ENCODE peak calls at places on chromosomes 13 and 19, in five cellular contexts. X, F, L, C and B are unnamed samples. For H3K36me3 and H3K4me1, the result is how much of the 10 kb centered on the place peaks cover.

GRCh38 chr19:9818734-9819589 is at the start of gene FBXL12:
- DNase-seq in X (peak), F (peak), L (peak), C (peak), B (peak)

GRCh38 chr19:4738734-4739133 is 15.1 kb upstream of the DPP9 start:
- DNase-seq in X (no peak), F (no peak), L (no peak), C (no peak), B (no peak)

GRCh38 chr13:111228262-111229144 is 91.9 kb upstream of the TEX29 start:
- DNase-seq in X (peak), F (no peak), L (no peak), C (no peak), B (no peak)

GRCh38 chr13:72399351-72399750 is 328.1 kb downstream of the MZT1 start:
- DNase-seq in X (no peak), F (no peak), L (no peak), C (no peak), B (no peak)

GRCh38 chr19:43457809-43458208 is 7.6 kb downstream of the LYPD3 start:
- DNase-seq in X (no peak), F (peak), L (no peak), C (no peak), B (no peak)

GRCh38 chr13:29948791-29949190 is 98.4 kb upstream of the UBL3 start:
- DNase-seq in X (no peak), F (no peak), L (no peak), C (no peak), B (no peak)

GRCh38 chr13:85405316-85405897 is 393.8 kb downstream of the SLITRK6 start:
- DNase-seq in X (no peak), F (no peak), L (no peak), C (no peak), B (no peak)

GRCh38 chr19:28652790-28653189 is 560.2 kb downstream of the UQCRFS1 start:
- DNase-seq in X (no peak), F (no peak), L (no peak), C (no peak), B (no peak)

GRCh38 chr19:49475995-49476880 is 2.2 kb downstream of the FLT3LG start:
- DNase-seq in X (peak), F (peak), L (no peak), C (peak), B (peak)

GRCh38 chr13:43546260-43546659 is 240.5 kb downstream of the ENOX1 start:
- DNase-seq in X (peak), F (peak), L (no peak), C (no peak), B (no peak)

GRCh38 chr13:110213461-110214074 is 93.4 kb downstream of the COL4A1 start:
- DNase-seq in X (no peak), F (no peak), L (no peak), C (no peak), B (no peak)

GRCh38 chr13:19597523-19597922 is 35.9 kb upstream of the MPHOSPH8 start:
- DNase-seq in X (peak), F (no peak), L (no peak), C (no peak), B (no peak)

GRCh38 chr13:75771818-75772217 is 135.7 kb downstream of the LMO7 start:
- DNase-seq in X (peak), F (no peak), L (peak), C (no peak), B (no peak)

GRCh38 chr13:99033814-99034213 is 56.0 kb upstream of the DOCK9 start:
- DNase-seq in X (peak), F (peak), L (no peak), C (peak), B (peak)

GRCh38 chr19:18393836-18394235 is 3.6 kb downstream of the LRRC25 start:
- DNase-seq in X (no peak), F (no peak), L (no peak), C (no peak), B (no peak)

GRCh38 chr13:80873589-80873988 is 532.7 kb upstream of the SPRY2 start:
- DNase-seq in X (no peak), F (no peak), L (no peak), C (no peak), B (no peak)

GRCh38 chr13:38763446-38764381 is 76.8 kb downstream of the FREM2 start:
- DNase-seq in X (peak), F (peak), L (no peak), C (peak), B (peak)

GRCh38 chr19:1992759-1993260 is 22.7 kb downstream of the BTBD2 start:
- DNase-seq in X (no peak), F (peak), L (no peak), C (peak), B (peak)

GRCh38 chr13:70995338-70995737 is 871.7 kb downstream of the DACH1 start:
- DNase-seq in X (no peak), F (no peak), L (no peak), C (no peak), B (no peak)

GRCh38 chr19:3057275-3057714 is 5.0 kb downstream of the TLE5 start:
- DNase-seq in X (peak), F (no peak), L (no peak), C (peak), B (no peak)

GRCh38 chr19:2478324-2478755 is 2.4 kb downstream of the GADD45B start:
- DNase-seq in X (peak), F (peak), L (no peak), C (peak), B (peak)

GRCh38 chr13:28597641-28598040 is 61.3 kb upstream of the POMP start:
- DNase-seq in X (peak), F (no peak), L (no peak), C (peak), B (no peak)

GRCh38 chr13:110023729-110024645 is 237.6 kb upstream of the IRS2 start:
- DNase-seq in X (peak), F (peak), L (no peak), C (peak), B (no peak)

GRCh38 chr19:34269968-34270621 is 15.7 kb downstream of the GARRE1 start:
- DNase-seq in X (peak), F (no peak), L (no peak), C (peak), B (peak)

GRCh38 chr19:2415281-2415972 is 12.0 kb downstream of the TIMM13 start:
- DNase-seq in X (no peak), F (no peak), L (no peak), C (no peak), B (no peak)

GRCh38 chr13:52695856-52696255 is 43.2 kb downstream of the SUGT1 start:
- DNase-seq in X (peak), F (no peak), L (no peak), C (no peak), B (no peak)

GRCh38 chr13:33388254-33388998 is 102.9 kb upstream of the STARD13 start:
- DNase-seq in X (no peak), F (no peak), L (peak), C (peak), B (no peak)

GRCh38 chr13:40789275-40790231 is at the start of gene SLC25A15:
- DNase-seq in X (peak), F (peak), L (peak), C (peak), B (peak)

GRCh38 chr13:40787062-40787461 is 2.3 kb upstream of the SLC25A15 start:
- DNase-seq in X (peak), F (no peak), L (no peak), C (no peak), B (no peak)

GRCh38 chr13:40793339-40793738 is 3.9 kb downstream of the SLC25A15 start:
- DNase-seq in X (no peak), F (no peak), L (no peak), C (no peak), B (no peak)

GRCh38 chr13:40792284-40793051 is 3.1 kb downstream of the SLC25A15 start:
- DNase-seq in X (no peak), F (no peak), L (no peak), C (no peak), B (no peak)

GRCh38 chr13:40790232-40790631 is 821 bp downstream of the SLC25A15 start:
- DNase-seq in X (no peak), F (no peak), L (no peak), C (no peak), B (peak)
- H2AFZ ChIP-seq in X (peak), F (peak), L (no peak), C (peak), B (no peak)

GRCh38 chr13:50156722-50157121 is 141.5 kb downstream of the KCNRG start:
- DNase-seq in X (no peak), F (no peak), L (no peak), C (no peak), B (no peak)
- H3K36me3 ChIP-seq in X (under half), F (under half), L (under half), C (under half), B (under half)

DNA sequence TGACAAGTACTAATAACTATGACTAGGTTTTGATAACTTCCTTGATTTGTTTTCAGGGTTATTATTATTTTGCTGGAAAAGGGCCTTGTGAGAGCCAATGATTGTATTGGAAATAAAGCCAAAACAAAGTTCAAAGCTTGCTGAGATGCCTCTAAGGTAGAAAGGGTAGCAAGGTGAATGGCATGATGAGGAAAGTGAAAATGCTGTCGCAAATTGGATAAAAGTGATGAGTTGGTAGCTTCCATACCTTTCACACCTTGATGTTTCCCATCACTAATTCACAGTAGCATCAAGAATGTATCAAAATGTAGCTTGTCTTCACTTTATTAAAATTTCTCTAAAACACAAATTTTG is 259.4 kb downstream of the FGF14 start:
- DNase-seq in X (no peak), F (no peak), L (no peak), C (no peak), B (no peak)
- H3K4me1 ChIP-seq in X (under half), F (under half), L (under half), C (under half), B (under half)

DNA sequence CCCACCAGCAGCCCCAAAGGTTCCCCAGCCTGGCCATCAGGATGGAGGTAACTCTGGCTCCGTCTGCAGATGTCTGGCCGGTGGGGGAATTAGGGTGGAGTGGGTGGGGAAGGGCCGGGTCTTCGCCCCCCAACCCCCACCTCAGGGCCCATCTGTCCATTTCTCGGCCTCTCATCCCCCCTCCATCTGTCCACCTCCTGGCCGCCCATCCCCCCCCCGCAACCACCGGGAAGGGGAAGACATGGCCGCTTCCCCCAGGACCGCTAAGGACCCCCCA is 833 bp downstream of the LRFN1 start:
- DNase-seq in X (no peak), F (no peak), L (no peak), C (no peak), B (no peak)
- H2AFZ ChIP-seq in X (no peak), F (peak), L (no peak), C (peak), B (no peak)